ENCODE peak calls at places on chromosomes 1 and 21, in ten cellular contexts. I is GM23338, U is breast epithelium, B is left ventricle myocardium inferior, K is tibial artery, T is hepatocyte, N is tibial nerve, H is prostate gland, J is IMR-90, M is esophagus squamous epithelium. D is an unnamed sample.

GRCh38 chr1:242129103-242129502 is 130.2 kb upstream of the MAP1LC3C start:
- DNase-seq in I (peak; percentile 74), N (no peak), B (no peak), K (no peak), T (peak; percentile 43), H (no peak), M (no peak), U (no peak), J (no peak), D (no peak)

GRCh38 chr1:5660141-5660935 is 331.9 kb downstream of the NPHP4 start:
- DNase-seq in K (no peak), N (no peak), M (no peak), J (no peak), H (peak; percentile 30), I (no peak), U (peak; percentile 37), B (peak; percentile 19), T (no peak), D (no peak)

GRCh38 chr1:3001471-3002348 is 19.6 kb upstream of the ACTRT2 start:
- DNase-seq in T (no peak), B (no peak), N (no peak), M (no peak), J (no peak), U (no peak), I (no peak), H (no peak), K (peak; percentile 61), D (no peak)

GRCh38 chr1:153572569-153573015 is 6.9 kb upstream of the S100A2 start:
- DNase-seq in K (peak; percentile 93), I (peak; percentile 76), M (no peak), H (peak; percentile 89), U (peak; percentile 89), J (peak; percentile 82), N (peak; percentile 73), B (peak; percentile 72), T (peak; percentile 83), D (no peak)

GRCh38 chr1:241842565-241842964 is 5.4 kb upstream of the EXO1 start:
- DNase-seq in N (no peak), M (no peak), K (no peak), B (no peak), J (peak; percentile 81), I (no peak), H (no peak), T (no peak), U (no peak), D (no peak)

GRCh38 chr1:203331224-203331623 is 19.7 kb downstream of the FMOD start:
- DNase-seq in B (no peak), U (no peak), J (no peak), K (peak; percentile 4), T (no peak), M (no peak), H (no peak), I (no peak), N (no peak), D (no peak)

GRCh38 chr1:90707363-90707710 is 9.8 kb downstream of the BARHL2 start:
- DNase-seq in B (no peak), I (peak; percentile 90), H (no peak), K (no peak), T (peak; percentile 91), U (no peak), J (peak; percentile 15), N (no peak), M (no peak), D (no peak)

GRCh38 chr21:31555741-31556191 is 103.7 kb upstream of the SOD1 start:
- DNase-seq in H (no peak), N (no peak), U (no peak), K (no peak), I (peak; percentile 91), T (no peak), M (no peak), B (no peak), J (no peak), D (no peak)

GRCh38 chr1:29878501-29878900 is 642.2 kb downstream of the PTPRU start:
- DNase-seq in B (no peak), N (no peak), I (no peak), J (no peak), K (no peak), T (no peak), H (no peak), U (no peak), M (no peak), D (no peak)

GRCh38 chr1:98044766-98045165 is 123.9 kb upstream of the DPYD start:
- DNase-seq in U (no peak), K (no peak), T (no peak), N (no peak), I (peak; percentile 22), H (no peak), J (no peak), B (no peak), M (no peak), D (no peak)

GRCh38 chr21:32516729-32517649 is 68.3 kb downstream of the TCP10L start:
- DNase-seq in K (no peak), B (no peak), T (peak; percentile 28), I (no peak), J (peak; percentile 99), U (no peak), M (no peak), H (no peak), N (no peak), D (no peak)

GRCh38 chr21:44695641-44696040 is 1.3 kb upstream of the KRTAP10-12 start:
- DNase-seq in J (no peak), K (no peak), I (no peak), B (no peak), M (no peak), N (no peak), T (no peak), H (no peak), U (no peak), D (no peak)

GRCh38 chr21:44694776-44695175 is 2.2 kb upstream of the KRTAP10-12 start:
- DNase-seq in M (no peak), H (no peak), T (no peak), K (no peak), U (no peak), I (no peak), B (no peak), J (no peak), N (no peak), D (no peak)

GRCh38 chr21:44692798-44693512 is 4.0 kb upstream of the KRTAP10-12 start:
- DNase-seq in M (no peak), N (no peak), U (no peak), J (no peak), H (no peak), I (no peak), T (no peak), B (no peak), K (no peak), D (no peak)

GRCh38 chr21:44695176-44695575 is 1.8 kb upstream of the KRTAP10-12 start:
- DNase-seq in I (no peak), M (no peak), K (peak; percentile 46), J (no peak), N (no peak), H (peak; percentile 2), T (no peak), U (no peak), B (no peak), D (no peak)

GRCh38 chr21:44691686-44692085 is 5.3 kb upstream of the KRTAP10-12 start:
- DNase-seq in M (no peak), N (no peak), B (no peak), J (no peak), H (no peak), I (no peak), U (no peak), T (no peak), K (no peak), D (no peak)
- H3K4me3 ChIP-seq in M (no peak overlapping the region), N (no peak overlapping the region), B (no peak overlapping the region), J (no peak overlapping the region), H (no peak overlapping the region), I (no peak overlapping the region), U (no peak overlapping the region), T (no peak overlapping the region), K (no peak overlapping the region), D (no peak overlapping the region)

DNA sequence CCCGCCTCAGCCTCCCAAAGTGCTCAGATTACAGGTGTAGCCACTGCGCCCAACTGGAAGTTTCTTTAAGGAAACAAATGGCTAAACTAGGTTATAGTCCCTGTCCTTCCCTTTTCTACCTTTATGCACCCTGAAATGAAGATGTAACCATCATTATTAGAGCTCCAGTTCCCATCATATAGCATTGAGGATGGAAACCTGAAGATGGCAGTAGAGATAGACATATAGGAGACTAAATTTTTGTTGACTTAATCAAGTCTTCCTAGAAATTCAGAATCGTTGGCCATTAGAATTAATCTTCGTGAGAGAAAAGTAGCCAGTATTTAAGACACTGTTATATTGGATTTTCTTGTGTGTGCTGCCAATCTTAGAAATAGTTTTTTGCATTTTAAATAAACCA is 1016.3 kb upstream of the NCAM2 start:
- DNase-seq in I (peak; percentile 52), H (no peak), B (no peak), J (no peak), M (no peak), T (no peak), K (no peak), N (no peak), U (no peak), D (no peak)
- TF ChIP-seq CTCF in I (peak; percentile 47), H (no peak), B (no peak), J (no peak), M (no peak), T (no peak), K (no peak), N (no peak), U (no peak), D (no peak)

DNA sequence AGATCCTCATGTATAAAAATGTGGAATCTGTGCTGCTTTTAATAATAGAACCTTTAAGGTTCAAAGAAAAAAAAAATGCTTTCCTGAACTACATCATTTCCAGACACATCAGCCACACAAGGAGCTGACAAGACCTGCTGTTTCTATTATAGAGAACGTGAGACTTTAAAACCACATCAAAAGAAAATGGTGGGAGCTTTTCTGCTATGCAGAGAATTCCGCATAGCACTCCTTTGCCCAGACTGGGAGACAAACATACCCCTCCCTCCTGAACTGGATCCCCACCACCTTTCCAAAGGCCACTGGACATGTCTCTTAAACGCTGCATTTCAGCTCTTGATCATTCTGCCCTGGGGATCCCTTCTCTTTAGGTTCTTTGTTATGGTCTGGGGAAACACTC is 41.9 kb downstream of the TRIT1 start:
- DNase-seq in I (no peak), B (no peak), T (no peak), K (no peak), H (no peak), M (no peak), N (no peak), U (no peak), J (no peak), D (no peak)
- H3K36me3 ChIP-seq in I (peaks cover 46% of the 10 kb centered on the region), B (peaks cover 72% of the 10 kb centered on the region), T (peaks cover 8% of the 10 kb centered on the region), K (peaks cover 75% of the 10 kb centered on the region), H (no peaks in the 10 kb centered on the region), M (no peaks in the 10 kb centered on the region), N (peaks cover 75% of the 10 kb centered on the region), U (no peaks in the 10 kb centered on the region), J (peaks cover 30% of the 10 kb centered on the region), D (peaks cover 7% of the 10 kb centered on the region)

GRCh38 chr1:31407029-31407626 is 5.9 kb upstream of the SERINC2 start:
- DNase-seq in H (no peak), I (no peak), B (no peak), T (no peak), J (no peak), K (no peak), U (no peak), M (no peak), N (no peak), D (no peak)
- H3K4me3 ChIP-seq in H (no peak overlapping the region), I (no peak overlapping the region), B (no peak overlapping the region), T (no peak overlapping the region), J (no peak overlapping the region), K (no peak overlapping the region), U (no peak overlapping the region), M (no peak overlapping the region), N (no peak overlapping the region), D (no peak overlapping the region)

GRCh38 chr1:87362834-87363426 is 34.2 kb downstream of the LMO4 start:
- DNase-seq in K (no peak), M (no peak), H (no peak), U (no peak), N (no peak), I (no peak), J (peak; percentile 14), T (no peak), B (no peak), D (no peak)
- TF ChIP-seq CTCF in K (no peak), M (no peak), H (no peak), U (no peak), N (no peak), I (no peak), J (no peak), T (no peak), B (no peak), D (no peak)

D was measured in GM06990.